ENCODE peak calls at places on chromosomes 1 and 21, in ten cellular contexts. Z is germinal center; G is SK-N-SH; F is NCI-H345; H is stimulated activated CD8-positive, alpha-beta memory T cell treated with anti-CD3 and anti-CD28 coated beads, Interleukin-7, amount 100 ng/mL, for 24 hours; I is CD8-positive, alpha-beta memory T cell; P is Karpas-422; S is CD14-positive monocyte; B is kidney; Q is posterior cingulate gyrus. N is an unnamed sample.

GRCh38 chr1:202063093-202063492 is 52.7 kb downstream of the ELF3 start:
- DNase-seq in Z (no peak), G (no peak), F (no peak), H (no peak), I (no peak), P (no peak), S (no peak), B (no peak), Q (no peak), N (peak)

GRCh38 chr1:22880174-22880601 is 92.5 kb downstream of the LACTBL1 start:
- DNase-seq in Z (no peak), G (no peak), F (no peak), H (no peak), I (no peak), P (no peak), S (no peak), B (no peak), Q (no peak), N (no peak)

GRCh38 chr1:217076902-217077301 is 353.7 kb upstream of the ESRRG start:
- DNase-seq in Z (no peak), G (no peak), F (no peak), H (no peak), I (no peak), P (no peak), S (no peak), B (no peak), Q (no peak), N (no peak)

GRCh38 chr1:168720839-168721238 is 8.2 kb downstream of the DPT start:
- DNase-seq in Z (no peak), G (peak), F (no peak), H (no peak), I (no peak), P (no peak), S (no peak), B (no peak), Q (no peak), N (no peak)

GRCh38 chr1:60865146-60865545 is 217.2 kb upstream of the NFIA start:
- DNase-seq in Z (no peak), G (peak), F (no peak), H (no peak), I (no peak), P (no peak), S (no peak), B (no peak), Q (no peak), N (no peak)

GRCh38 chr1:27789511-27790154 is 16.6 kb downstream of the STX12 start:
- DNase-seq in Z (no peak), G (no peak), F (no peak), H (no peak), I (no peak), P (no peak), S (no peak), B (no peak), Q (no peak), N (peak)

GRCh38 chr21:46352913-46353312 is 29.0 kb downstream of the PCNT start:
- DNase-seq in Z (no peak), G (no peak), F (no peak), H (no peak), I (no peak), P (no peak), S (no peak), B (no peak), Q (no peak), N (no peak)

GRCh38 chr1:183243190-183244065 is 57.4 kb downstream of the LAMC2 start:
- DNase-seq in Z (no peak), G (no peak), F (no peak), H (no peak), I (no peak), P (no peak), S (no peak), B (no peak), Q (no peak), N (no peak)

GRCh38 chr21:30042443-30042842 is 102.6 kb upstream of the GRIK1 start:
- DNase-seq in Z (no peak), G (no peak), F (no peak), H (no peak), I (no peak), P (no peak), S (no peak), B (no peak), Q (no peak), N (no peak)

GRCh38 chr1:67760030-67760821 is 73.0 kb downstream of the GNG12 start:
- DNase-seq in Z (peak), G (peak), F (peak), H (peak), I (peak), P (peak), S (no peak), B (no peak), Q (peak), N (peak)

GRCh38 chr1:26378088-26378878 is 5.7 kb upstream of the ZNF683 start:
- DNase-seq in Z (no peak), G (no peak), F (no peak), H (peak), I (peak), P (peak), S (no peak), B (peak), Q (no peak), N (peak)

GRCh38 chr1:18532390-18533170 is 51.9 kb downstream of the KLHDC7A start:
- DNase-seq in Z (no peak), G (no peak), F (no peak), H (no peak), I (no peak), P (no peak), S (no peak), B (no peak), Q (no peak), N (no peak)

GRCh38 chr1:223609961-223610360 is 55.5 kb downstream of the CAPN8 start:
- DNase-seq in Z (no peak), G (no peak), F (no peak), H (no peak), I (no peak), P (no peak), S (no peak), B (no peak), Q (no peak), N (no peak)

GRCh38 chr1:201450721-201451291 is 18.2 kb downstream of the PHLDA3 start:
- DNase-seq in Z (no peak), G (peak), F (no peak), H (no peak), I (no peak), P (no peak), S (no peak), B (peak), Q (peak), N (peak)

GRCh38 chr1:178052650-178053461 is 41.0 kb upstream of the RASAL2 start:
- DNase-seq in Z (no peak), G (no peak), F (peak), H (no peak), I (no peak), P (no peak), S (no peak), B (no peak), Q (no peak), N (no peak)

GRCh38 chr1:161044908-161045748 is 649 bp downstream of the USF1 start:
- DNase-seq in Z (peak), G (peak), F (peak), H (no peak), I (peak), P (peak), S (peak), B (peak), Q (peak), N (peak)

GRCh38 chr1:160006312-160006940 is 25.4 kb downstream of the PIGM start:
- DNase-seq in Z (peak), G (peak), F (peak), H (peak), I (peak), P (peak), S (peak), B (no peak), Q (peak), N (peak)

GRCh38 chr1:181101581-181102226 is 13.2 kb downstream of the IER5 start:
- DNase-seq in Z (no peak), G (no peak), F (peak), H (no peak), I (no peak), P (no peak), S (no peak), B (no peak), Q (no peak), N (peak)

GRCh38 chr1:12356004-12356890 is 126.4 kb downstream of the VPS13D start:
- DNase-seq in Z (no peak), G (no peak), F (no peak), H (no peak), I (no peak), P (no peak), S (no peak), B (no peak), Q (no peak), N (no peak)

N was measured in SJSA1.